ENCODE peak calls at places on chromosomes 13 and 19, in ten cellular contexts. S, P, T, Y, M, G, B, O, R and K are unnamed samples.

GRCh38 chr19:42198676-42199439 is 18.6 kb downstream of the DEDD2 start:
- DNase-seq in S (no peak), P (no peak), T (no peak), Y (no peak), M (no peak), G (no peak), B (no peak), O (no peak), R (no peak), K (no peak)

GRCh38 chr13:64186503-64186902 is 2770.9 kb upstream of the PCDH20 start:
- DNase-seq in S (no peak), P (no peak), T (no peak), Y (no peak), M (no peak), G (peak; percentile 2), B (no peak), O (no peak), R (no peak), K (no peak)

GRCh38 chr19:19368087-19368486 is 37.4 kb upstream of the GATAD2A start:
- DNase-seq in S (no peak), P (no peak), T (no peak), Y (no peak), M (no peak), G (no peak), B (no peak), O (no peak), R (no peak), K (no peak)

GRCh38 chr19:40982594-40983101 is 8.4 kb upstream of the CYP2B6 start:
- DNase-seq in S (no peak), P (no peak), T (peak; percentile 32), Y (no peak), M (peak; percentile 32), G (peak; percentile 32), B (peak; percentile 48), O (peak; percentile 55), R (peak; percentile 18), K (peak; percentile 41)

GRCh38 chr13:38921081-38921480 is 69.5 kb downstream of the STOML3 start:
- DNase-seq in S (no peak), P (no peak), T (no peak), Y (no peak), M (no peak), G (no peak), B (no peak), O (no peak), R (peak; percentile 60), K (no peak)

GRCh38 chr13:102033719-102034446 is 368.0 kb downstream of the FGF14 start:
- DNase-seq in S (peak; percentile 14), P (no peak), T (no peak), Y (peak; percentile 56), M (no peak), G (no peak), B (no peak), O (no peak), R (no peak), K (no peak)

GRCh38 chr19:28883241-28883693 is 329.7 kb downstream of the UQCRFS1 start:
- DNase-seq in S (no peak), P (no peak), T (no peak), Y (peak; percentile 41), M (no peak), G (peak; percentile 41), B (peak; percentile 2), O (peak; percentile 65), R (no peak), K (no peak)

GRCh38 chr13:20191311-20191901 is 1.3 kb downstream of the GJB2 start:
- DNase-seq in S (no peak), P (no peak), T (no peak), Y (no peak), M (peak; percentile 72), G (no peak), B (no peak), O (no peak), R (no peak), K (no peak)

GRCh38 chr13:111325941-111326620 is 5.6 kb downstream of the TEX29 start:
- DNase-seq in S (no peak), P (no peak), T (no peak), Y (no peak), M (no peak), G (no peak), B (no peak), O (no peak), R (no peak), K (no peak)

GRCh38 chr19:3857449-3858003 is 11.3 kb downstream of the ZFR2 start:
- DNase-seq in S (no peak), P (no peak), T (no peak), Y (no peak), M (no peak), G (no peak), B (no peak), O (no peak), R (no peak), K (no peak)

GRCh38 chr19:50501186-50501567 is 9.8 kb downstream of the JOSD2 start:
- DNase-seq in S (no peak), P (no peak), T (no peak), Y (no peak), M (no peak), G (no peak), B (no peak), O (no peak), R (no peak), K (no peak)

GRCh38 chr19:10981496-10981895 is 20.7 kb downstream of the SMARCA4 start:
- DNase-seq in S (no peak), P (no peak), T (no peak), Y (no peak), M (no peak), G (peak; percentile 73), B (peak; percentile 17), O (peak; percentile 25), R (no peak), K (no peak)

GRCh38 chr19:48501446-48501960 is 10.1 kb downstream of the LMTK3 start:
- DNase-seq in S (no peak), P (no peak), T (no peak), Y (peak; percentile 97), M (peak; percentile 88), G (no peak), B (no peak), O (no peak), R (peak; percentile 93), K (peak; percentile 96)

GRCh38 chr19:2273356-2274184 is 8.4 kb downstream of the PEAK3 start:
- DNase-seq in S (peak; percentile 80), P (peak; percentile 59), T (peak; percentile 38), Y (peak; percentile 95), M (peak; percentile 66), G (peak; percentile 52), B (peak; percentile 64), O (peak; percentile 77), R (peak; percentile 56), K (peak; percentile 85)

DNA sequence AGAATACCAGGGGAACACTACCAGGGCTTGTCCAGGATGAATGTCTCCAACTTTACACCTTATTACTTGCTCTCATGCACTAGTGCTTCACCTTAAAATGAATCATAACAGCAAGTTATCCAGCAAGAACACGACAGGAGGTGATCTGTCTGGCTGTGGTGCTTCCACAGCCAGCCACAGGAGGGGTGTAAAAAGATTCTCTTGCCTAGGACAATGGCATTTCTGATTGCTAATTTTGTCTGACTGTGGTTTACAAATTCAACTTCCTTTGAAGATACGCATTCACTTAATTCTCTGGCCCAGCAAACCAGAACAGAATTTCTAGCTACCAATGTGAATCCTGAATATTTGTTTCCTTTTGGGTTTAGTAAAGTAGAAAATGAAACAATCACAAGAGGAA is 23.1 kb upstream of the COG3 start:
- DNase-seq in S (no peak), P (no peak), T (peak; percentile 17), Y (no peak), M (peak; percentile 54), G (peak; percentile 10), B (peak; percentile 29), O (peak; percentile 33), R (peak; percentile 79), K (no peak)
- H2AFZ ChIP-seq in S (peak overlapping the region; percentile 56), P (peak overlapping the region; percentile 10), T (no peak overlapping the region), Y (no peak overlapping the region), M (peak overlapping the region; percentile 28), G (no peak overlapping the region), B (no peak overlapping the region), O (peak overlapping the region; percentile 30), R (peak overlapping the region; percentile 62), K (no peak overlapping the region)

DNA sequence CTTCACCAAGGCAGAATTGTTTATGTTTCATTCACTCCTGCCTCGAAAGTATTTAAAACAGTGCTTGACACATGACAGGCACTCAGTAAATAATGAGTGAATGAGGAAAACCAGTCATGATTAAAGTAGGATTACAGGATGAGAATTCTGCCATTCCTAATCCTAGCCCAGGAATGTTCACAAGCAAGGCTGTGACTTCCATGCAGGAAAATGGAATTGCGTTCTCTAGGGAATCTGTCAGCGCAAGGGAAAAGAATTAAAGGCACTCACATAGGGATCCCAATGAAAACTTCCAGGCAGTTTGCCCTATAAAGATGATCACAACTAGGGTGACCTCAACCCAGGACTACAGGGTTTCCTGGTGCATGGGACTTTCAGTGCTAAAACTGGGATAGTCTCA is 143.4 kb downstream of the CYSLTR2 start:
- DNase-seq in S (no peak), P (no peak), T (no peak), Y (no peak), M (no peak), G (no peak), B (no peak), O (no peak), R (no peak), K (no peak)
- H3K27ac ChIP-seq in S (no peak overlapping the region), P (no peak overlapping the region), T (no peak overlapping the region), Y (no peak overlapping the region), M (no peak overlapping the region), G (no peak overlapping the region), B (no peak overlapping the region), O (no peak overlapping the region), R (no peak overlapping the region), K (no peak overlapping the region)

DNA sequence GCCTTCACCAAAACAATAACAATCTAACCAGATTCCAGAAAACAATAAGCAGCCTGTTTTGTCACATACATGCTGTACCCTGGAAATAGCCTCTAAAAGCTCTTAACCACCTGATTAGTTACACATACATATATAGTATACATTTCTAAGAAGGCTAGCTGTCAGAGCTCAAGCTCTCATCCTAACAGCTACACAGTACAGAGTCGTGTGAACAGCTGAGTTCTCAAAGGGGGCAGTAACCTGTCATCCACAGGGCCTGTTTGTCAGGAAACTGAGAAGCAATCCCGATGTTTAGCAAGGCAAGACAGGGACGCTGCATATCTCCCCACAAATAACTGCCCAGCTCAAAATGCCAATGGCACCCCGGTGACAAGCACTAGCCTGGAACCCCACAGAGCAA is 56.9 kb downstream of the STK24 start:
- DNase-seq in S (no peak), P (no peak), T (no peak), Y (no peak), M (no peak), G (no peak), B (no peak), O (no peak), R (no peak), K (no peak)
- H3K4me1 ChIP-seq in S (peaks cover 25% of the 10 kb centered on the region), P (no peaks in the 10 kb centered on the region), T (no peaks in the 10 kb centered on the region), Y (peaks cover 41% of the 10 kb centered on the region), M (no peaks in the 10 kb centered on the region), G (peaks cover 18% of the 10 kb centered on the region), B (peaks cover 5% of the 10 kb centered on the region), O (no peaks in the 10 kb centered on the region), R (peaks cover 11% of the 10 kb centered on the region), K (peaks cover 5% of the 10 kb centered on the region)

GRCh38 chr13:65638572-65639168 is 1591.5 kb downstream of the PCDH9 start:
- DNase-seq in S (peak; percentile 6), P (peak; percentile 35), T (peak; percentile 33), Y (peak; percentile 47), M (peak; percentile 56), G (peak; percentile 63), B (peak; percentile 52), O (peak; percentile 48), R (peak; percentile 2), K (peak; percentile 60)

DNA sequence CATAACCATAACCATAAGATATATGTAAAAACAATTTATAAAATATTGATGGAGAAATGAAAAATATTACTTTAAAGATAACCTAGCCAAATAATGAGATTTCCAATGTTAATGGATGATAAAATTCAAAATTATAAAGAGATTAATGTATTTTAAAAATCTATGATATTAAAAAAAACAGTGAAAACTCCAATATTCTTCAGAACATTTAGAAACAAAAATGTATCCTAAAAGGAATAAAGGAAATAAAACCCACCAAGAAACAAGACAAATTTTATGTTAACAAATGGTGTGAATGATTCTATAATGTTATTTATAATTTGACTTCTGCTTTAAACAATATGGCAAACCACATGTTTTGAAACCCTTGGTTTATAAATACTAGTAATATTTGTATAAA is 1587.8 kb downstream of the PCDH9 start:
- DNase-seq in S (no peak), P (no peak), T (no peak), Y (no peak), M (no peak), G (no peak), B (no peak), O (no peak), R (no peak), K (no peak)
- H2AFZ ChIP-seq in S (peak overlapping the region; percentile 34), P (no peak overlapping the region), T (no peak overlapping the region), Y (peak overlapping the region; percentile 77), M (no peak overlapping the region), G (no peak overlapping the region), B (no peak overlapping the region), O (no peak overlapping the region), R (no peak overlapping the region), K (no peak overlapping the region)